ENCODE peak calls at places on chromosomes 1 and 21, in five cellular contexts. I, S, H, N and C are unnamed samples.

GRCh38 chr1:71834570-71835441 is 447.5 kb downstream of the NEGR1 start:
- DNase-seq in S (peak), H (no peak), I (no peak), N (peak), C (no peak)

GRCh38 chr1:3124246-3124645 is 55.2 kb downstream of the PRDM16 start:
- DNase-seq in N (no peak), S (no peak), I (no peak), H (no peak), C (no peak)

GRCh38 chr1:209576798-209577197 is 6.7 kb upstream of the CAMK1G start:
- DNase-seq in N (peak), I (peak), H (peak), S (peak), C (no peak)

GRCh38 chr1:248823517-248824001 is 2.2 kb downstream of the SH3BP5L start:
- DNase-seq in I (no peak), S (no peak), H (peak), N (peak), C (no peak)

GRCh38 chr21:23101111-23101510 is 2102.9 kb downstream of the NCAM2 start:
- DNase-seq in I (no peak), H (no peak), S (no peak), N (no peak), C (no peak)

GRCh38 chr1:233359905-233360304 is 32.4 kb downstream of the MAP3K21 start:
- DNase-seq in N (no peak), H (no peak), S (no peak), I (no peak), C (no peak)

GRCh38 chr1:30319765-30320580 is 403.4 kb downstream of the MATN1 start:
- DNase-seq in N (no peak), I (no peak), S (no peak), H (no peak), C (no peak)

GRCh38 chr1:28508435-28508754 is 2.6 kb downstream of the RCC1 start:
- DNase-seq in H (no peak), N (peak), S (no peak), I (no peak), C (no peak)

GRCh38 chr1:17759114-17759513 is 4.0 kb downstream of the ACTL8 start:
- DNase-seq in H (no peak), N (no peak), S (no peak), I (peak), C (no peak)

GRCh38 chr1:179937668-179938259 is 16.8 kb upstream of the CEP350 start:
- DNase-seq in S (no peak), H (peak), N (no peak), I (no peak), C (no peak)

GRCh38 chr1:218779341-218779831 is 394.3 kb upstream of the LYPLAL1 start:
- DNase-seq in I (no peak), S (no peak), N (peak), H (peak), C (no peak)

GRCh38 chr1:218783916-218784315 is 389.8 kb upstream of the LYPLAL1 start:
- DNase-seq in H (no peak), N (no peak), S (no peak), I (no peak), C (no peak)

GRCh38 chr1:218778731-218779130 is 394.9 kb upstream of the LYPLAL1 start:
- DNase-seq in S (no peak), I (no peak), N (no peak), H (peak), C (no peak)

GRCh38 chr1:218775476-218776170 is 398.1 kb upstream of the LYPLAL1 start:
- DNase-seq in S (no peak), N (no peak), I (no peak), H (no peak), C (no peak)

GRCh38 chr1:218778257-218778656 is 395.4 kb upstream of the LYPLAL1 start:
- DNase-seq in N (no peak), I (no peak), S (no peak), H (peak), C (no peak)
- TF ChIP-seq EZH2 in N (no peak), I (no peak), S (no peak), H (no peak), C (no peak)

DNA sequence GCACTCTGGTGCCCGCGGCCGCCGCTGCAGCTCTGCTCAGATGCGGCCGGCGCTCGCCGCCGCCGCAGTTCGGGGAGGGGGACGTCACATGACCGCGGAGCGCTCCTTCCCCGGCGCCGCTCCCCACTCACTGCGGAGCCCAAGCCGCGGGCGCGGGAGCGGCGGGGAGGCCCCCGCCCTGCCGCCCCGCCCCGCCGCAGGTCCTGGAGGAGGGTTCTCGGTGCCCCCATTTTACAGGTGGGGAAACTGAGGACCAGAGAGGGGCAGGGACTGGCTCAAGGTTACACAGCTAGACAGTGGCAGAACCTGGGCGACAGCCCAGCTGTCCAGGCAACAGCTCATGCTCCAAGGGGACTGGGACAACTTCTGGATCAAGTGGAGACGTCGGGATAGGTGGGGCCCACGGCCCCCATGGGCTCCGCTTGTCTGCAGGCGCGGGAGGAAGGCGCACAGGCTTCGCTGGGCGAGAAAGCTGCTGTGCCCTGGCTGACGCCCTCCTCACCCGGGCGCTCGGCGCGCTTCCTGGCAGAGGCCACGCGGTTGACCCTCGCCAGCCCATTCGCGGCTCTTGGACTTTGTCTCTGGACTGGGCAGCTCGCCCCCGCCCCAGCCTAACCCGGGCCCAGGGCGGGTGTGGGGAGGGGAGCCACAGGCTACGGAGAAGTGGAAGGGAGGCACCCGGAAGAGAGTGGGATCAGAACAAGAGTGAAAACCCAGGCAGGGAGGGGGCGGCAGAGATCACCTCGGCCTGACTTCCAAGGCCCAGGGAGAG is at the start of gene RAP1GAP:
- DNase-seq in H (no peak), I (no peak), N (peak), S (peak), C (no peak)
- TF ChIP-seq EZH2 in H (no peak), I (no peak), N (no peak), S (peak), C (no peak)

DNA sequence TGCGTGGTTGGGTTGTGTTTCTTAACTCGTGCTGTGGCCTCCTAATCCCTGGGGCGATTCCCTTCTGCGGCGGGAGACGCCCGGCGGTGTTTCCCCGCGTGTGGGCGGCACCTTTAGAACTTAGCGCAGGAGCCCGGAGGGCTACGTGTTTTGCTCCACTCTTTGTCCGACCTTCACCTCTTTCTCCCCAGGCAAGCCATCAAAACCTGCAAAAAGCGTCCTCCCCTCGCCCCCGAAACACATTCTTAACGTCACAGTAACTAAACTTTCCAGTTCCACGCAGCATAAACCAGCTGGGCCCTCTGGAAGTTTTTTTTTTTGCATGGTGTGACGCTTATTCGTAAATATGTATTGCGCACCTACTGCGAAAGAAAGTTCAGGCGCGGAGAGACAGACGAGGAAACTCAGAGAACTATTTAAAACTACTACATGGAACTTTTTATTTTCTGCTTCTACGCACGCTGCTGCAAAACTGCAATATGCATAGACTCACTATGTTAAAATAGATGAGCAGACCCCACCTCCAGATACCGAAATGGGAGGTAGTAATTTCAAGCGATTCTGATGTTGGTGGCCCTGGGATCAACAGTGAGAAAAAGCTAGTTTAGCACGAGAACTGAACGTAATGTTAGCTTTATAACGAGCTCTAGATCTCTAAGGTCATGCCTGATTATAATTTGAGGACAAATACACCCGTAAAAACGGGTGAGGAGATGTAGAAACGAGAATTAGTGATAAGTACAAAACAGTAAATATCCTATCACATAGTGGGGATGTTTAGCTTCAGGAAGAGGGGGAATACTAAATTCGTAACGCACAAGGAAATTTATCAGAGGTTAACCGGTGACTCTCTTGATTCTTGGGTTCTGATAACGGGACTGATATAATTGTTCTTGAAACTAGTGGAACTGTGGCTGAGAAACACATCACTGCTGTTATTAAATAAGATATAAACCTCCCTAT is 946 bp downstream of the MTR start:
- DNase-seq in N (peak), H (peak), S (peak), I (peak), C (no peak)
- TF ChIP-seq EZH2 in N (no peak), H (no peak), S (no peak), I (no peak), C (no peak)

GRCh38 chr21:36706951-36707762 is 8.2 kb downstream of the SIM2 start:
- DNase-seq in S (no peak), I (no peak), H (no peak), N (peak), C (no peak)

GRCh38 chr21:36706482-36706852 is 7.6 kb downstream of the SIM2 start:
- DNase-seq in S (no peak), N (no peak), I (no peak), H (no peak), C (no peak)

GRCh38 chr21:36704281-36704957 is 5.5 kb downstream of the SIM2 start:
- DNase-seq in N (no peak), I (no peak), S (no peak), H (no peak), C (no peak)

GRCh38 chr21:36704958-36705678 is 6.2 kb downstream of the SIM2 start:
- DNase-seq in N (no peak), H (no peak), S (no peak), I (no peak), C (no peak)

DNA sequence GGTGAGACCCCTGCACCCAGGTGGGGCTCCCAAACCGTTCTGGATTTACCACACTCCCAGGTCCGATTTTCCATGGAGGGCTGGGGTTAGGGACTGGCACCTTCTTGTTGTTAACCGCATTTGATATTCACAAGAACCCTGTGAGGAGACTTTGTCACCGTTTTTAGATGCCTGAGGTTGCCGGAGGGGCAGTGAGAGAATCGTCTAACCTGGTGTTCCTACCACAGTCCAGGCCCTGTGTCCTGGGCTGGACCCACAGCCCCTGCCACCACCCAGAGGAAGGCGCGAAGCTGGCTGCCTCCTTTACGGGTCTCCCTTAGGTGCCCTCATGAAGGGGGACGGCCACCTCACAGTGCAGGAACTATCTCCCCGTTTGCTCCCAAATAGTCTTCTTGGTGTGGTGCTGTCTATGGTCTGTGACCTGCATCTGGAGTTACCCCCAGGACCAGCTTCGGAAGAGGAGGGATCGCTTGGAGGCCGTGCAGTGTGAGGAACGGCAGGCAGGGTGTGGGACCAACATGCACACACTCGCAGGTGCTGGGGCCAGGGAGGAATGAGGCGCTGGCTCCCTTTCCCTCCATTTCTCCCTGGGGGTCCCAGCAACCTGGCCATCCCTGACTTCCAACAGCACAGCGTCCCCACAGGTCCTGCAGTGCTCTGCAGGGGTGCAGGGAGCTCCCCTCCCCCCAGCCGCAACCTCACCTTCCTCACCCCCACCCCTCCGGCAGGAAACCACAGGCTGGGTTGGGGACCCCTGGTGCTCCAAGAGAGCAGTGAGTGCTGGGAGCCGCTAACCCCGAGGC is 7.0 kb downstream of the SIM2 start:
- DNase-seq in H (no peak), S (no peak), N (no peak), I (no peak), C (no peak)
- TF ChIP-seq EZH2 in H (no peak), S (peak), N (no peak), I (no peak), C (no peak)

DNA sequence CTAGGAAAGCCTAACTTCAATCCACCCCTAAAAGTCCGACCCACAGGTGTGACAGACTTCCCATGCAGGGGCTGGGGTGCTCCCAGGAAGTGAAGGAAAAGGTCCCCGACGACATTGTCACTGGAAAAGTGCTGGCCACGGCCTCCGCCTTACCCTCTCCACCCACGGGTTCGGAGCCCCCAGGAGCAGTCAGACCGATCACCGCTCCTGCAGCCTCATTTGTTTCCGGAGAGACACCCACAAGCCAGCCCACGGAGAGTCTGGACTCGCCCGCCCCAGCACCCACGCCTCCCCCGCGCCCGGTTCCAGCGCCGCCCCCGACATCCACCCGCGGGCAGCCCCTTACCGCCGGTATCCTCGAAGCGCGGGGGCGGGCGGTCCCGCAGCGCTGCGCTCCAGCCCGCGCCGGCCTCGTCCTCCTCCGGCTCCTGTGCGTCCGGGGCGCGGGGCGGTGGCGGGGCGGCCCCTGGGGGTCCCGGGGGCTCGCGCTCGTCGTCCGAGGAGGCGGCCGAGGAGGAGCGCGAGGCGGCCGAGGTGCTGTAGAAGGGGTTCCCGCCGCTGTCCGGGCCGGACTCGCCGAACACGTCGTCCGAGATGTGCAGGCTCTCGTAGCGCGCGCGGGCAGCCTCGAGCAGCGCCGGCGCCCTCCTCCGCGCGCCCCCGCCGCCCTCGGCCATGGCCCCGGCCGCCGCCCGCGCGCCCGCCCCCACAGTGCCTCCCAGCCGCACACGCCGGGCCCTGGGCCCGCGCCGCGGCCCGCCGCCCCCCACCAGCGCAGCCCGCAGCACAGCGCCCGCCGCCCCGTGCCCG is 675 bp downstream of the PGBD5 start:
- DNase-seq in I (no peak), N (peak), H (no peak), S (no peak), C (no peak)
- TF ChIP-seq EZH2 in I (no peak), N (peak), H (peak), S (peak), C (no peak)

GRCh38 chr1:24925082-24925779 is 4.8 kb downstream of the RUNX3 start:
- DNase-seq in I (no peak), H (no peak), S (no peak), N (no peak), C (no peak)
- TF ChIP-seq EZH2 in I (no peak), H (no peak), S (no peak), N (no peak), C (no peak)

GRCh38 chr21:42423197-42423675 is 19.5 kb downstream of the UBASH3A start:
- DNase-seq in H (no peak), I (no peak), S (no peak), N (no peak), C (no peak)

GRCh38 chr21:42417533-42417932 is 13.8 kb downstream of the UBASH3A start:
- DNase-seq in H (no peak), N (no peak), I (no peak), S (no peak), C (no peak)

GRCh38 chr21:42423685-42424084 is 20.0 kb downstream of the UBASH3A start:
- DNase-seq in H (no peak), I (no peak), S (no peak), N (no peak), C (no peak)

GRCh38 chr21:42419845-42420244 is 16.1 kb downstream of the UBASH3A start:
- DNase-seq in I (no peak), N (no peak), S (no peak), H (no peak), C (no peak)

DNA sequence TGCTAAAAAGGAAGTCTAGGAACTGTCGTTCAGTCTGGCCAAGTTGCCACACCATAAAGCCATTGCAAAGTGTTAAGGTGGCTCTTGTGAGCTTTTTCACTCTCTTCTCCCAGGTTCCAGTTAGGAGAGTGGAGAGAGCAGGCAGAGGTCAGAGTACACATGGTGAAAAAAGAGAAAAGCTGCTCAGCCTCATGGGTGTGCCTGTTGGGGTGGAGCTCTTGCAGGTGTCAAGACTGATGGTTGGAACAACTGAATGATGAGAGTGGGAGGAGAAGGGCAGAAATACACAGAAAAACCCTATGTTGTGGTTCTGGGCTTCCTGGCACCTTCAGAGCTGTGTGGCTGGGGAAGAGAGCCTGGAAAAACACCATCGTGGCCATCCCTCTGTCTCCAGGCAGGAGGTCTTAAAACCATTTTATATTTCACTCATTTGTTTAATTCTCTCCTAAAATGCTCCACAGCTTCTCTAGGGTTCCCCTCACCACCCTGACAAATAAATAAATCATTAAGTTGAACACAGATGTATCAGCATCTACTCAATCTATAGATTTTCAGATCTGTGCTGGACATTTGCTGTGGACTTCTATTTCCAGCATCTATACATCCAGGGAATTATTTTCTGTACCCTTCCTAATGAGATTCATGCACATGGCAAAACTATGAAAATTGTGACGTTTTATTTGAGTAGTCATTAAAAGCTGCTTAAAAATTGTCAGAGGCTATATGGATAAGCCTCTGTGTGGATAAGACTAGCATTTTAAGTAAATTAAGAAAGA is 17.5 kb downstream of the UBASH3A start:
- DNase-seq in I (no peak), S (no peak), H (no peak), N (no peak), C (no peak)
- TF ChIP-seq EZH2 in I (no peak), S (no peak), H (no peak), N (no peak), C (no peak)

GRCh38 chr1:43358121-43358745 is 548 bp upstream of the CDC20 start:
- DNase-seq in I (peak), S (peak), N (peak), H (peak), C (no peak)
- TF ChIP-seq EZH2 in I (no peak), S (no peak), N (no peak), H (no peak), C (no peak)

DNA sequence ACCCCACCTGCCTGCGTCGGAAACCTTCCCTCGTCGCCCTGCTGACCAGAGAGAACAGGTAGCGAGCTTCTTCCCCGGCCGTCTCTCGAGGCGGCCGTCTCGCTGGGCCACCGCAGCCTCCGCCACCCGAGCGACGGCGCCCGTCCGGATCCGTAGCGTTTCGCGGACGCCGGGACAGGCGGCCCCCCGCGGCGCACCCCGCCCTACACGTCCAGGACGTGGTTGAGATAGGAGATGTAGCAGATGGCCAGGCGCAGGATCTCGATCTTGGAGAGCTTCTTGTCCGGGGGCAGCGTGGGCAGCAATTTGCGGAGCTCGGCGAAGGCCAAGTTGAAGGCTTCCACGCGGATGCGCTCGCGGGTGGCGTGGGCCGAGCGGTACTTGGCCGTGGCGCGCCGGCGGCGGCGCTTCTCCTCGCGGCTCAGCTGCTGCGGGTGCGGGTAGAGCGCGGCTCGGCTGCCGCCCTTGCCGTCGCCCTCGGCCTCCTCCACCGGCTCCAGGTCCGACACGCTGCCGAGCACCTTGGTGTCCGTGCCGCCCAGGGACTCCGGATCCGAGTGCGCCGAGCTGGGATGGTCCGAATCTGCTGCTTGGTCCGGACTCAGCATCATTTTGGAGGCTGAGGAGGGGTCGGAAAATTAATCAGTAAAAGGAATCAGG is 3.0 kb downstream of the NHLH2 start:
- DNase-seq in I (no peak), H (no peak), S (no peak), N (peak), C (no peak)
- TF ChIP-seq EZH2 in I (no peak), H (no peak), S (peak), N (no peak), C (no peak)